ENCODE peak calls at places on chromosomes 11 and 22, in nine cellular contexts. L, S, D, W, K, O, Q, U and T are unnamed samples.

GRCh38 chr22:44580756-44581435 is 82.9 kb upstream of the RTL6 start:
- DNase-seq in L (no peak), S (no peak), D (no peak), W (no peak), K (no peak), O (no peak), Q (no peak), U (no peak), T (no peak)

GRCh38 chr11:2305862-2306823 is 4.3 kb downstream of the TSPAN32 start:
- DNase-seq in L (peak), S (peak), D (peak), W (no peak), K (no peak), O (no peak), Q (peak), U (no peak), T (no peak)

GRCh38 chr11:79050784-79051183 is 390.0 kb downstream of the TENM4 start:
- DNase-seq in L (no peak), S (no peak), D (no peak), W (no peak), K (no peak), O (no peak), Q (no peak), U (no peak), T (no peak)

GRCh38 chr11:110629594-110629993 is 82.6 kb downstream of the ARHGAP20 start:
- DNase-seq in L (no peak), S (no peak), D (no peak), W (no peak), K (no peak), O (no peak), Q (no peak), U (no peak), T (no peak)

GRCh38 chr22:17941501-17942406 is 82.6 kb downstream of the MICAL3 start:
- DNase-seq in L (no peak), S (no peak), D (no peak), W (no peak), K (no peak), O (no peak), Q (no peak), U (no peak), T (no peak)

GRCh38 chr11:125364085-125364822 is 131.8 kb downstream of the FEZ1 start:
- DNase-seq in L (no peak), S (peak), D (peak), W (no peak), K (no peak), O (no peak), Q (no peak), U (no peak), T (no peak)

GRCh38 chr22:19525116-19525660 is 978 bp upstream of the CLDN5 start:
- DNase-seq in L (no peak), S (no peak), D (no peak), W (no peak), K (no peak), O (no peak), Q (no peak), U (no peak), T (no peak)

GRCh38 chr11:77202941-77203900 is 75.2 kb downstream of the MYO7A start:
- DNase-seq in L (no peak), S (no peak), D (no peak), W (no peak), K (no peak), O (no peak), Q (no peak), U (no peak), T (no peak)

GRCh38 chr11:200224-201003 is 6.8 kb downstream of the BET1L start:
- DNase-seq in L (no peak), S (no peak), D (no peak), W (no peak), K (no peak), O (no peak), Q (no peak), U (no peak), T (no peak)

GRCh38 chr11:76173663-76174062 is 32.6 kb downstream of the WNT11 start:
- DNase-seq in L (no peak), S (peak), D (no peak), W (no peak), K (no peak), O (no peak), Q (no peak), U (no peak), T (no peak)

GRCh38 chr11:119295178-119295577 is 21.8 kb downstream of the MCAM start:
- DNase-seq in L (no peak), S (peak), D (no peak), W (no peak), K (no peak), O (no peak), Q (peak), U (no peak), T (no peak)

GRCh38 chr11:133903056-133903455 is 53.7 kb downstream of the IGSF9B start:
- DNase-seq in L (no peak), S (no peak), D (no peak), W (no peak), K (no peak), O (no peak), Q (no peak), U (no peak), T (no peak)